ENCODE peak calls at places on chromosomes 7 and 10, in four cellular contexts. One of them, this sample, is unnamed.
A peak's percentile ranks its signal among the peaks of the same experiment; 100 is the strongest.

GRCh38 chr10:43380610-43381222 is 9.3 kb downstream of the FXYD4 start:
- DNase-seq in prostate gland: no peak
- DNase-seq in choroid plexus epithelial cell: peak; percentile 66
- DNase-seq in LoVo: peak; percentile 54
- DNase-seq in this sample: no peak

GRCh38 chr7:70883750-70884445 is 248.0 kb upstream of the GALNT17 start:
- DNase-seq in prostate gland: no peak
- DNase-seq in choroid plexus epithelial cell: no peak
- DNase-seq in LoVo: no peak
- DNase-seq in this sample: no peak

GRCh38 chr7:150992833-150993302 is 2.1 kb downstream of the NOS3 start:
- DNase-seq in prostate gland: no peak
- DNase-seq in choroid plexus epithelial cell: peak; percentile 63
- DNase-seq in LoVo: no peak
- DNase-seq in this sample: no peak

GRCh38 chr10:80168111-80168511 is 35.6 kb downstream of the PLAC9 start:
- DNase-seq in prostate gland: peak; percentile 65
- DNase-seq in choroid plexus epithelial cell: no peak
- DNase-seq in LoVo: no peak
- DNase-seq in this sample: peak; percentile 44

GRCh38 chr7:111224354-111225231 is 133.7 kb downstream of the LRRN3 start:
- DNase-seq in prostate gland: no peak
- DNase-seq in choroid plexus epithelial cell: no peak
- DNase-seq in LoVo: no peak
- DNase-seq in this sample: no peak

GRCh38 chr7:158581440-158582088 is 6.1 kb downstream of the PTPRN2 start:
- DNase-seq in prostate gland: no peak
- DNase-seq in choroid plexus epithelial cell: no peak
- DNase-seq in LoVo: peak; percentile 92
- DNase-seq in this sample: no peak

GRCh38 chr7:91348686-91349085 is 84.5 kb downstream of the FZD1 start:
- DNase-seq in prostate gland: no peak
- DNase-seq in choroid plexus epithelial cell: peak; percentile 90
- DNase-seq in LoVo: no peak
- DNase-seq in this sample: no peak

GRCh38 chr7:2826806-2827205 is 17.3 kb downstream of the GNA12 start:
- DNase-seq in prostate gland: no peak
- DNase-seq in choroid plexus epithelial cell: no peak
- DNase-seq in LoVo: no peak
- DNase-seq in this sample: no peak

GRCh38 chr10:44313706-44314307 is 71.1 kb downstream of the CXCL12 start:
- DNase-seq in prostate gland: no peak
- DNase-seq in choroid plexus epithelial cell: no peak
- DNase-seq in LoVo: no peak
- DNase-seq in this sample: no peak

This sample was measured in LNCaP clone FGC.